ENCODE peak calls at places on chromosomes 11 and 22, in six cellular contexts. C is IMR-90, F is heart left ventricle, N is tibial nerve, A is SK-N-SH, B is adrenal gland. Z is an unnamed sample. For H3K9me3 and H3K27me3, the result is how much of the 10 kb centered on the place peaks cover.

GRCh38 chr11:74493816-74494630 is 499 bp upstream of the LIPT2 start:
- DNase-seq in B (no peak), A (no peak), C (peak), N (peak), F (no peak), Z (no peak)

GRCh38 chr11:103294516-103294915 is 185.3 kb downstream of the DYNC2H1 start:
- DNase-seq in A (no peak), N (no peak), C (peak), F (no peak), B (no peak), Z (no peak)

GRCh38 chr11:132941024-132941646 is 591.2 kb downstream of the OPCML start:
- DNase-seq in F (no peak), A (peak), N (peak), C (peak), B (peak), Z (peak)

GRCh38 chr22:22584722-22585121 is 25.7 kb upstream of the PRAME start:
- DNase-seq in C (no peak), N (no peak), B (no peak), F (no peak), A (no peak), Z (no peak)

GRCh38 chr11:117299351-117300300 is 8.5 kb downstream of the BACE1-AS start:
- DNase-seq in F (no peak), C (no peak), B (no peak), A (peak), N (no peak), Z (no peak)

GRCh38 chr11:111935331-111936044 is 1.7 kb upstream of the DIXDC1 start:
- DNase-seq in F (no peak), C (peak), A (no peak), B (no peak), N (no peak), Z (no peak)

GRCh38 chr11:20397281-20397680 is 9.8 kb downstream of the PRMT3 start:
- DNase-seq in F (no peak), A (peak), N (no peak), B (no peak), C (peak), Z (peak)

GRCh38 chr22:45225732-45226560 is 14.7 kb downstream of the KIAA0930 start:
- DNase-seq in F (no peak), N (peak), A (no peak), B (peak), C (peak), Z (no peak)

GRCh38 chr11:44319552-44320288 is 9.8 kb upstream of the ALX4 start:
- DNase-seq in C (no peak), N (no peak), F (no peak), A (no peak), B (no peak), Z (no peak)

GRCh38 chr11:36109499-36109849 is 165.6 kb downstream of the LDLRAD3 start:
- DNase-seq in B (no peak), C (no peak), A (no peak), F (no peak), N (no peak), Z (no peak)

GRCh38 chr22:46007003-46007847 is 30.3 kb upstream of the WNT7B start:
- DNase-seq in B (peak), A (peak), F (peak), C (peak), N (no peak), Z (no peak)

GRCh38 chr11:119764108-119764874 is 35.3 kb upstream of the NECTIN1 start:
- DNase-seq in B (peak), F (peak), N (no peak), C (peak), A (no peak), Z (no peak)

GRCh38 chr22:23906641-23907040 is 12.5 kb downstream of the MIF start:
- DNase-seq in A (no peak), N (no peak), F (no peak), C (no peak), B (no peak), Z (no peak)

GRCh38 chr22:39209756-39210155 is 35.0 kb downstream of the PDGFB start:
- DNase-seq in F (no peak), B (no peak), N (no peak), C (no peak), A (no peak), Z (no peak)

GRCh38 chr22:17807086-17807485 is 32.8 kb upstream of the BID start:
- DNase-seq in C (no peak), N (no peak), A (no peak), F (no peak), B (no peak), Z (no peak)

GRCh38 chr11:6632116-6633073 is 13.2 kb upstream of the TPP1 start:
- DNase-seq in F (no peak), C (no peak), B (no peak), A (no peak), N (no peak), Z (no peak)

GRCh38 chr11:132177106-132177505 is 806.7 kb downstream of the NTM start:
- DNase-seq in N (no peak), B (no peak), C (peak), A (no peak), F (no peak), Z (peak)

GRCh38 chr22:22721681-22722309 is 77.4 kb downstream of the GGTLC2 start:
- DNase-seq in F (no peak), N (no peak), B (no peak), C (peak), A (no peak), Z (no peak)

GRCh38 chr11:11171854-11172253 is 181.2 kb downstream of the CSNK2A3 start:
- DNase-seq in A (no peak), N (no peak), B (no peak), F (no peak), C (no peak), Z (no peak)

GRCh38 chr11:83194284-83195175 is 1.0 kb downstream of the ANKRD42 start:
- DNase-seq in N (peak), A (peak), F (peak), B (peak), C (peak), Z (no peak)

GRCh38 chr11:86145439-86146156 is 76.7 kb upstream of the PICALM start:
- DNase-seq in N (no peak), A (no peak), F (no peak), B (no peak), C (no peak), Z (no peak)

GRCh38 chr11:100188137-100188783 is 498.8 kb upstream of the ARHGAP42 start:
- DNase-seq in N (no peak), A (no peak), B (no peak), F (no peak), C (no peak), Z (no peak)

GRCh38 chr11:63165710-63166310 is 21.8 kb upstream of the SLC22A24 start:
- DNase-seq in A (no peak), B (no peak), N (no peak), C (no peak), F (no peak), Z (no peak)

GRCh38 chr11:102639656-102640055 is 14.5 kb upstream of the MMP20 start:
- DNase-seq in A (no peak), B (no peak), C (no peak), F (no peak), N (no peak), Z (no peak)

GRCh38 chr11:121711900-121712424 is 259.2 kb upstream of the SORL1-AS1 start:
- DNase-seq in N (no peak), C (peak), B (no peak), F (no peak), A (no peak), Z (no peak)

GRCh38 chr22:36881504-36882245 is 20.9 kb downstream of the NCF4 start:
- DNase-seq in C (no peak), A (no peak), N (no peak), F (no peak), B (no peak), Z (no peak)

GRCh38 chr22:37032535-37033460 is 13.3 kb downstream of the MPST start:
- DNase-seq in N (peak), F (no peak), B (no peak), A (no peak), C (peak), Z (no peak)

GRCh38 chr11:2933376-2934056 is 4.3 kb upstream of the PHLDA2 start:
- DNase-seq in F (peak), N (no peak), B (peak), A (peak), C (peak), Z (peak)

GRCh38 chr22:31241936-31242335 is 29.8 kb downstream of the LIMK2 start:
- DNase-seq in F (no peak), C (peak), B (no peak), N (no peak), A (no peak), Z (no peak)

GRCh38 chr11:34219279-34219678 is 113.8 kb downstream of the NAT10 start:
- DNase-seq in C (no peak), B (no peak), F (no peak), A (no peak), N (no peak), Z (no peak)

GRCh38 chr11:12893787-12894672 is 115.1 kb upstream of the RASSF10 start:
- DNase-seq in B (peak), F (no peak), N (peak), A (peak), C (peak), Z (no peak)

GRCh38 chr11:4546876-4547275 is 1.9 kb downstream of the OR52M1 start:
- DNase-seq in C (no peak), B (no peak), N (no peak), A (no peak), F (no peak), Z (no peak)

GRCh38 chr11:129861702-129862107 is 33.7 kb downstream of the NFRKB start:
- DNase-seq in C (peak), F (peak), A (no peak), N (peak), B (peak), Z (peak)

GRCh38 chr22:45546333-45547015 is 43.8 kb downstream of the FBLN1 start:
- DNase-seq in N (no peak), F (no peak), A (no peak), C (no peak), B (no peak), Z (no peak)

GRCh38 chr11:110296226-110297081 is at the start of gene RDX:
- DNase-seq in N (peak), B (peak), C (peak), A (peak), F (peak), Z (peak)

GRCh38 chr11:126963115-126963514 is 37.5 kb downstream of the KIRREL3 start:
- DNase-seq in F (no peak), N (no peak), C (no peak), A (no peak), B (no peak), Z (no peak)

GRCh38 chr11:83161610-83162199 is 4.8 kb downstream of the PCF11 start:
- DNase-seq in C (no peak), B (no peak), F (no peak), N (no peak), A (no peak), Z (no peak)

DNA sequence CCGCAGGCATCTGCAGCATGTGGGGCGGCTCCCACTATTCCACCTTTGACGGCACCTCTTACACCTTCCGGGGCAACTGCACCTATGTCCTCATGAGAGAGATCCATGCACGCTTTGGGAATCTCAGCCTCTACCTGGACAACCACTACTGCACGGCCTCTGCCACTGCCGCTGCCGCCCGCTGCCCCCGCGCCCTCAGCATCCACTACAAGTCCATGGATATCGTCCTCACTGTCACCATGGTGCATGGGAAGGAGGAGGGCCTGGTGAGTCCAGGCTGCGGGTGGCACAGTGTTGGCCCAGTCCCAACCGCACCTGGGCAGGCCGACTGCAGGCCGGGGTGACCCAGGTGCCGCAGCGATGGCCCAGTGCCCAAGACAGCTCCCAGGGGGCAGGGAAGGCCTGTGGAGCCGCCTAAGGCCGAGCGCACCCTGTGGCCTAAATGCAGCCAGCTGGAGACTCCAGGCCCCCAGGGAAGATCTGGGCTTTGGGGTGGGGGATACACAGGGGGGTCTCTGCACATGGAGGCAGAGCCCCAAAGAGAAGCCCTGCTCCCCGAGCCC is 31.3 kb downstream of the MUC5B start:
- DNase-seq in F (no peak), B (no peak), N (no peak), C (no peak), A (no peak), Z (no peak)
- H3K4me3 ChIP-seq in F (no peak), B (no peak), N (no peak), C (no peak), A (no peak), Z (no peak)

DNA sequence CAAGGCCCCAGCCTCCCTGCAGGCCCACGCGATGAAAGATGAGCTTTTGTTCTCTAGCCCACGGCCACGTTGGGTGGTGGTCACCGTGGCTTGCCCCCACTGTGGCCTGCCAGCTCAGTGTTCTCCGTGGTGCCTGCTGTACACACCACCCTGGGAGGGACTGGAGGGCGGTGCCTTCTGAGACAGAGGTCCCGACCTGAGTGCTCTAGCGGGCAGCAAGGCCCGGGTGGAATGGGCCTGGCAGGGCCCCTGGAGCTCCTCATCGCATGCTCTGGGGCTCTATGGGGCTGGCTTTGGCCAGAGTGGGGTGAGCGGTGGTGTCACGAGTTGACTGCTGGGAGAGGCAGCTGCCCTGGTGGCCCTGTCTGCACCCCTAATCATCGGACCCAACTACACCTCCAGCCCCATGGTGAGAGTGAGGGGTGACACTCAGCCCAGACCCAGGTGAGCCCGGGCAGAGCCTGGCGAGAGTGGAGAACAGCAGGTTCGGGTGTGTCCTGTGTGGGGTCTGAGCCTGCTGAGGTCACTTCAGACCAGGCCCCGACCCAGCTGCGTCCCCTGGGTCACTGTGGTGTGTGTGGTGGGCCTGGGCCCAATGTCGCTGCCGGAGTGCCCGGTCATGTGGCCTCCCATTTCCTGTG is 541.9 kb downstream of the TBC1D22A start:
- DNase-seq in C (no peak), B (no peak), A (peak), F (no peak), N (no peak), Z (no peak)
- H3K9me3 ChIP-seq in C (under half), B (under half), A (under half), F (under half), N (under half), Z (under half)

GRCh38 chr11:69301033-69301490 is 7.1 kb downstream of the MYEOV start:
- DNase-seq in N (no peak), B (no peak), C (no peak), F (no peak), A (no peak), Z (no peak)

GRCh38 chr11:69304258-69304657 is 10.3 kb downstream of the MYEOV start:
- DNase-seq in N (no peak), F (no peak), C (no peak), B (no peak), A (no peak), Z (no peak)

GRCh38 chr11:69303427-69303826 is 9.5 kb downstream of the MYEOV start:
- DNase-seq in F (no peak), A (no peak), N (no peak), C (no peak), B (no peak), Z (no peak)

GRCh38 chr11:69301491-69302401 is 7.8 kb downstream of the MYEOV start:
- DNase-seq in A (peak), N (no peak), B (peak), F (peak), C (peak), Z (peak)

DNA sequence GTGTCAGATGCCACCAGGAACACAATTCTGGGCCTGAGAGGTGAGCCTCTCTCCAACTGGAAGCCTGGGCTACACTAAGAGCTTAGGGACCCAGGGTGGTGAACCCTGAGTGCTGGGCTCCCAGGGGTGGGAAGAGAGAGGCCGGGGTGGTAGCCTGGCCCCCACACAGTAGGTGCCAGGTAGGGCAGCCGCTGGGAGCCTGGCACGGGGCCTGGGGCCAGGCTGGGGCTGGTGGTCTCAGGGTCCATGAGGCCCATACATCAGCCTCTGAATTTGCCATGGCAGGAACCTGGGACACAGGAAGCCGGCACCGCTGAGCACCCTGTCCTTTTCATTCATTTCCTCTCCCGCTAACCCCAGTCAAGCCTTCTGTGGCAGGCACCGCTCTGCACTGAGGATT is 8.5 kb downstream of the MYEOV start:
- DNase-seq in F (no peak), C (no peak), B (no peak), A (no peak), N (no peak), Z (no peak)
- H3K27me3 ChIP-seq in F (under half), C (under half), B (under half), A (under half), N (under half), Z (under half)

GRCh38 chr11:65617990-65618751 is 2.6 kb downstream of the PCNX3 start:
- DNase-seq in C (no peak), N (no peak), B (no peak), F (no peak), A (no peak), Z (no peak)
- H3K4me3 ChIP-seq in C (no peak), N (no peak), B (no peak), F (no peak), A (no peak), Z (no peak)

GRCh38 chr22:16559056-16559955 is 33.3 kb downstream of the CCT8L2 start:
- DNase-seq in N (no peak), B (no peak), C (no peak), F (no peak), A (no peak), Z (no peak)

GRCh38 chr22:16562711-16563554 is 29.7 kb downstream of the CCT8L2 start:
- DNase-seq in A (no peak), N (no peak), B (no peak), C (no peak), F (peak), Z (no peak)

GRCh38 chr22:16568425-16568758 is 24.2 kb downstream of the CCT8L2 start:
- DNase-seq in B (no peak), C (no peak), N (no peak), F (no peak), A (no peak), Z (no peak)

DNA sequence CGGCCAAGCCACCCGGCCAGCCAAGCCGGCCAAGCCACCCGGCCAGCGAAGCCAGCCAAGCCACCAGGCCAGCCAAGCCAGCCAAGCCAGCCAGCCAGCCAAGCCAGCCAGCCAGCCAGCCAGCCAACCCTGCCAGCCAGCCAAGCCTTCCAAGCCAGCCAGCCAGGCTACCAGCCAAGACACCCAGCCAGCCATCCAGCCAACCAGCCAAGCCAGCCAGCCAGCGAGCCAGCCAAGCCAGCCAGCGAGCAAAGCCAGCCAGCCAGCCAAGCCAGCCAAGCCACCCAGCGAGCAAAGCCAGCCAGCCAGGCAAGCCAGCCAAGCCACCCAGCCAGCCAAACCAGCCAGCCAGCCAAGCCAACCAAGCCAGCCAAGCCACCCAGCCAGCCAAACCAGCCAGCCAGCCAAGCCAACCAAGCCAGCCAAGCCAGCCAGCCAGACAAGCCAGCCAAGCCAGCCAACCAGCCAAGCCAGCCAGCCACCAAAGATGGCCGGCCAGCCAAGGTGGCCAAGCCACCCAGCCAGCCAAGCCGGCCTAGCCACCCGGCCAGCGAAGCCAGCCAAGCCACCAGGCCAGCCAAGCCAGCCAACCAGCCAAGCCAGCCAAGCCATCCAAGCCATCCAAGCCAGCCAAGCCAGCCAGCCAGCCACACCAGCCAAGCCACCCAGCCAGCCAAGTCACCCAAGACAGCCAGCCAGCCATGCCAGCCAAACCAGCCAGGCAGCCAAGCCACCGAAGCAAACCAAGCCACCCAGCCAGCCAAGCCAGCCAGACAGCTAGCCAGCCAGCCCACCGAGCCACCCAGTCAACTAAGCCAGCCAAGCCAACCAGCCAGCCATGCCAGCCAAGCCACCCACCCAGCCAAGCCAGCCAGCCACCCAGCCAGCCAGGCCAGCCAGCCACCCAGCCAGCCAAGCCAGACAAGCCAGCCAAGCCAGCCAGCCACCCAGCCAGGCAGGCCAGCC is 28.8 kb downstream of the CCT8L2 start:
- DNase-seq in A (no peak), C (no peak), F (no peak), B (no peak), N (no peak), Z (no peak)
- H3K9me3 ChIP-seq in A (under half), C (under half), F (under half), B (under half), N (under half), Z (half or more)